ENCODE peak calls at places on chromosomes 4 and X, in six cellular contexts. T, U, H, E, M and S are unnamed samples.

GRCh38 chr4:59818656-59819055 is 1381.5 kb upstream of the ADGRL3 start:
- DNase-seq in H (no peak), M (no peak), T (no peak), U (no peak), E (peak), S (no peak)

GRCh38 chrX:19204623-19205022 is 82.4 kb upstream of the ADGRG2 start:
- DNase-seq in E (no peak), H (no peak), M (no peak), U (no peak), T (no peak), S (no peak)

GRCh38 chr4:128517739-128518510 is 230.3 kb upstream of the PGRMC2 start:
- DNase-seq in U (peak), T (peak), M (no peak), E (peak), H (peak), S (no peak)

GRCh38 chr4:110823251-110823650 is 200.4 kb upstream of the PITX2 start:
- DNase-seq in H (no peak), U (no peak), E (peak), M (no peak), T (no peak), S (no peak)

GRCh38 chrX:24395775-24396174 is 35.3 kb downstream of the SUPT20HL1 start:
- DNase-seq in U (peak), M (peak), E (peak), H (no peak), T (peak), S (peak)

GRCh38 chr4:36237366-36238353 is 6.7 kb downstream of the ARAP2 start:
- DNase-seq in U (no peak), H (no peak), M (no peak), E (no peak), T (no peak), S (peak)

GRCh38 chr4:170750519-170750918 is 660.8 kb upstream of the AADAT start:
- DNase-seq in U (no peak), H (no peak), E (no peak), T (no peak), M (no peak), S (no peak)

GRCh38 chr4:22237155-22237751 is 278.6 kb downstream of the ADGRA3 start:
- DNase-seq in M (peak), E (peak), U (peak), H (peak), T (no peak), S (peak)

GRCh38 chrX:10514891-10515290 is 105.5 kb downstream of the MID1 start:
- DNase-seq in E (no peak), H (no peak), M (no peak), T (peak), U (no peak), S (no peak)

GRCh38 chr4:154626793-154627484 is 14.5 kb upstream of the FGG start:
- DNase-seq in T (peak), H (peak), E (peak), U (peak), M (no peak), S (peak)

GRCh38 chr4:68494688-68495087 is 47.4 kb downstream of the TMPRSS11E start:
- DNase-seq in E (no peak), T (no peak), U (no peak), M (no peak), H (no peak), S (no peak)

GRCh38 chr4:36004231-36004851 is 240.0 kb downstream of the ARAP2 start:
- DNase-seq in E (no peak), H (no peak), U (no peak), M (no peak), T (no peak), S (no peak)

GRCh38 chrX:15233416-15234015 is 36.4 kb downstream of the ASB9 start:
- DNase-seq in T (no peak), H (no peak), U (no peak), M (no peak), E (no peak), S (no peak)

GRCh38 chrX:119266364-119266995 is 30.4 kb downstream of the PGRMC1 start:
- DNase-seq in H (no peak), T (peak), E (peak), U (peak), M (no peak), S (no peak)

GRCh38 chrX:129842510-129843208 is 1.0 kb downstream of the ZDHHC9 start:
- DNase-seq in H (peak), M (no peak), E (peak), T (peak), U (peak), S (peak)

GRCh38 chrX:7116081-7116480 is 31.4 kb upstream of the STS start:
- DNase-seq in U (no peak), T (no peak), H (no peak), M (no peak), E (no peak), S (no peak)

GRCh38 chrX:43349363-43349762 is 306.7 kb upstream of the MAOA start:
- DNase-seq in E (peak), H (no peak), U (peak), T (peak), M (peak), S (peak)

GRCh38 chr4:10731690-10732089 is 47.1 kb upstream of the CLNK start:
- DNase-seq in M (no peak), E (no peak), T (no peak), H (no peak), U (no peak), S (no peak)

GRCh38 chr4:6549445-6549844 is 25.5 kb upstream of the MAN2B2 start:
- DNase-seq in H (no peak), M (no peak), E (no peak), T (no peak), U (peak), S (no peak)